ENCODE peak calls at places on chromosomes 13 and 19, in five cellular contexts. N is tibial nerve, M is neural progenitor cell, Y is cardiac muscle cell, B is lower lobe of right lung. W is an unnamed sample.

GRCh38 chr13:28607187-28607955 is 51.6 kb upstream of the POMP start:
- DNase-seq in N (no peak), M (no peak), Y (no peak), B (no peak), W (no peak)

GRCh38 chr13:23183292-23183691 is 2.5 kb downstream of the SGCG start:
- DNase-seq in N (no peak), M (no peak), Y (no peak), B (no peak), W (no peak)

GRCh38 chr13:21104199-21105019 is 43.0 kb upstream of the LATS2 start:
- DNase-seq in N (no peak), M (no peak), Y (no peak), B (no peak), W (no peak)

GRCh38 chr19:32858155-32858554 is 11.4 kb downstream of the SLC7A9 start:
- DNase-seq in N (no peak), M (no peak), Y (no peak), B (no peak), W (no peak)

GRCh38 chr13:79282976-79283375 is 123.1 kb downstream of the RBM26 start:
- DNase-seq in N (no peak), M (no peak), Y (peak; percentile 3), B (no peak), W (no peak)

GRCh38 chr19:33150852-33151518 is 19.1 kb downstream of the WDR88 start:
- DNase-seq in N (no peak), M (no peak), Y (no peak), B (no peak), W (no peak)

GRCh38 chr19:53037101-53038097 is 7.1 kb upstream of the ERVV-2 start:
- DNase-seq in N (no peak), M (peak; percentile 18), Y (peak; percentile 67), B (peak; percentile 48), W (no peak)

GRCh38 chr13:74683411-74683810 is 549.2 kb upstream of the KLF12 start:
- DNase-seq in N (no peak), M (no peak), Y (peak; percentile 15), B (no peak), W (no peak)

GRCh38 chr19:14576363-14576762 is 4.5 kb upstream of the NDUFB7 start:
- DNase-seq in N (no peak), M (no peak), Y (no peak), B (no peak), W (no peak)

GRCh38 chr19:3668331-3669133 is 31.7 kb downstream of the PIP5K1C start:
- DNase-seq in N (no peak), M (no peak), Y (peak; percentile 41), B (no peak), W (no peak)

GRCh38 chr19:3146677-3147100 is 10.9 kb downstream of the GNA15 start:
- DNase-seq in N (no peak), M (peak; percentile 27), Y (no peak), B (peak; percentile 77), W (peak; percentile 68)

GRCh38 chr19:38691938-38692457 is 44.5 kb downstream of the ACTN4 start:
- DNase-seq in N (no peak), M (no peak), Y (peak; percentile 90), B (peak; percentile 71), W (no peak)

DNA sequence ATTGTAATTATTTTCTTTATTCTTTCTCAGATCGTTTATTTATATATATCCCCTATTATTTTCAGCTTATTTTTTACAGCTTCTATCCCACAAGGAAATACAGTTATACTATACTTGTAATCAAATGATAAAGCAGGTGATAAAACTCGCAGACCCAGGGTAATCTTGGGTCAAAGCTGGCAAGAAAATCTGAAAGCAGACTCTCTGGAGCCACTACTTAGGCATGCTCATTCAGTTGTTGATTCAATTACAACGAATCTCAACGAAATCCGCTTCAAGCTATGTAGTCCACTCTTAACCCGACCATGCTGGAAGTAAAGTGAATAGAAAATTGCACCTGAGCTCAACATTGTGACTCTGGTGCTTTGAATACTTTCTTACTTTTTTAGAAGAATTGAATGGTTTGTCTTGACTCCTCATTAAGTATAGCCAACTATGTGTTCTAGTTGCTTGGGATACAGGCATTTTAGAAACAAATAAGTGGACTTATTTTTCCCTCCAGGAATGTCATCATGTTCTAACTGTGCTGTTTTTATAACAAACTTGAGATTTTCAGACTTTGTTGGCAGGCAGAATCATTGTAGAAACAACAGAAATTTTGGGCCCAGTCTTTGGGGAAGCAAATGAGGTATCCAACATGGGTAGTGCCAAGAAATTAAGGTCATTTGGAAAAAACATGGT is 21.4 kb downstream of the ESD start:
- DNase-seq in N (no peak), M (no peak), Y (no peak), B (no peak), W (no peak)
- TF ChIP-seq CTCF in N (no peak), M (no peak), Y (no peak), B (no peak), W (no peak)

DNA sequence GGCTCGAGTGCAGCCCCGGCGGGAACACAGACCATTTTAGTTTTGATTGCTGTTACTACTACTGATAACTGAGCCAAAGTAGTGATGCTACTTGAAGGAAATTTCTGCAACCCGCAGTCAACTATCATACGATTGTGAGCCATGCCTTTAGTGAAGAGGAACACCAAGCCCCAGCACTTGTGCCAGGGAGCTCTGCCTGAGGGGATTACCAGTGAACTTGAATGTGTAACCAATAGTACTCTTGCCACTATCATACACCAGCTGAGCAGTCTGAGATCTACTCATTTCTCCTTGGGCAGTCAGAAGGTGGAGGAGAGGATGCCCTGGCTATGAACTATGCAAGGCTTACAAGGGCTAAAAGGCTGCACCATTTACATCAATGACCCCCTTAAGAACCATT is 49.0 kb upstream of the N4BP2L1 start:
- DNase-seq in N (no peak), M (no peak), Y (no peak), B (no peak), W (no peak)
- H3K9me3 ChIP-seq in N (no peaks in the 10 kb centered on the region), M (no peaks in the 10 kb centered on the region), Y (no peaks in the 10 kb centered on the region), B (no peaks in the 10 kb centered on the region), W (no peaks in the 10 kb centered on the region)

GRCh38 chr19:18683109-18683954 is at the start of gene CRTC1:
- DNase-seq in N (peak; percentile 73), M (peak; percentile 95), Y (peak; percentile 91), B (peak; percentile 90), W (peak; percentile 95)
- TF ChIP-seq CTCF in N (no peak), M (no peak), Y (no peak), B (no peak), W (no peak)

GRCh38 chr19:57572415-57572947 is 6.2 kb downstream of the ZNF416 start:
- DNase-seq in N (no peak), M (no peak), Y (no peak), B (no peak), W (no peak)
- H3K9me3 ChIP-seq in N (peaks cover 86% of the 10 kb centered on the region), M (peaks cover 14% of the 10 kb centered on the region), Y (no peaks in the 10 kb centered on the region), B (peaks cover 99% of the 10 kb centered on the region), W (peaks cover 92% of the 10 kb centered on the region)

GRCh38 chr13:113184568-113185440 is 23.7 kb downstream of the PCID2 start:
- DNase-seq in N (no peak), M (no peak), Y (no peak), B (no peak), W (peak; percentile 15)
- TF ChIP-seq CTCF in N (no peak), M (no peak), Y (no peak), B (no peak), W (no peak)

GRCh38 chr19:36635342-36635741 is 30.2 kb downstream of the ZNF382 start:
- DNase-seq in N (no peak), M (no peak), Y (no peak), B (no peak), W (no peak)
- H3K9me3 ChIP-seq in N (peaks cover 97% of the 10 kb centered on the region), M (peaks cover 40% of the 10 kb centered on the region), Y (peaks cover 31% of the 10 kb centered on the region), B (peaks cover 100% of the 10 kb centered on the region), W (peaks cover 100% of the 10 kb centered on the region)

DNA sequence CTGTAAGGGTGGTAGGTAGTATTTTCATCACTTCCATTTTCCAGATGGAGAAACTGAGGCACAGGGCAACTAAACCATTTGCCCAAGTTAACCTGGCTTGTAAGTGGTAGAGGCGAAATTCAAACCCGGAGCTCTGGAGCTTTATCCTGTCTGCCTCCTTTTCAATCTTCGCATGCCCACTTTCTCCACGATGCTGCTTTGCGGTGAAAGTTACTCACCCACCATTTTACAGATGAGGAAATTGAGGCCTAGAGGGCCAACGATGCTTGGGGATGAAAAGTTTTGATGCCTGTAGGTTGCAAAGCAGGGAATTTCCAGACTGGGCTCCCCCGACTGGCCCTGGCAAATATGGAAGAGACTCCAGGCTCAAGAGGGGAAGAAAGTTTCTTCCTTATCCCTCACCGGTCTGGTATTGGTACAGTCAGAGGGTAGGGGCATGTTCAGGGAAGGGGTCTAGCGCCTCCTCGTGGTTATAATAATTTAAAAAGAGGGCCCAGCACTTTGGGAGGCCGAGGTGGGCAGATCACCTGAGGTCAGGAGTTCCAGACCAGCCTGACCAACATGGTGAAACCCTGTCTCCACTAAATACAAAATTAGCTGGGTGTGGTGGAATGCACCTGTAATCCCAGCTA is 1.9 kb upstream of the SH2D3A start:
- DNase-seq in N (no peak), M (peak; percentile 64), Y (peak; percentile 44), B (no peak), W (no peak)
- TF ChIP-seq CTCF in N (peak; percentile 33), M (peak; percentile 62), Y (peak; percentile 37), B (peak; percentile 40), W (peak; percentile 11)